ENCODE peak calls at places on chromosomes 7 and 10, in five cellular contexts. One of them, this sample, is unnamed.

GRCh38 chr7:155405399-155406318 is 52.3 kb upstream of the EN2 start:
- DNase-seq in HCEC 1CT: no peak
- DNase-seq in activated T-helper 2 cell treated with anti-CD3 and anti-CD28 coated beads, Interferon-gamma antibody, Interleukin-2, Interleukin-4, amounts not matched to agents 10 μg/mL and 5 μg/mL and 100 μg/mL, durations not matched to agents 14 hours and 24 hours and 36 hours: no peak
- DNase-seq in lower leg skin: no peak
- DNase-seq in neural crest cell: no peak
- DNase-seq in this sample: no peak

GRCh38 chr7:2198206-2198605 is 34.5 kb downstream of the MAD1L1 start:
- DNase-seq in HCEC 1CT: no peak
- DNase-seq in activated T-helper 2 cell treated with anti-CD3 and anti-CD28 coated beads, Interferon-gamma antibody, Interleukin-2, Interleukin-4, amounts not matched to agents 10 μg/mL and 5 μg/mL and 100 μg/mL, durations not matched to agents 14 hours and 24 hours and 36 hours: no peak
- DNase-seq in lower leg skin: no peak
- DNase-seq in neural crest cell: no peak
- DNase-seq in this sample: no peak

GRCh38 chr10:97788552-97789442 is 17.0 kb upstream of the SFRP5 start:
- DNase-seq in HCEC 1CT: no peak
- DNase-seq in activated T-helper 2 cell treated with anti-CD3 and anti-CD28 coated beads, Interferon-gamma antibody, Interleukin-2, Interleukin-4, amounts not matched to agents 10 μg/mL and 5 μg/mL and 100 μg/mL, durations not matched to agents 14 hours and 24 hours and 36 hours: no peak
- DNase-seq in lower leg skin: no peak
- DNase-seq in neural crest cell: no peak
- DNase-seq in this sample: no peak

GRCh38 chr7:100396421-100396982 is 23.2 kb downstream of the PILRA start:
- DNase-seq in HCEC 1CT: no peak
- DNase-seq in activated T-helper 2 cell treated with anti-CD3 and anti-CD28 coated beads, Interferon-gamma antibody, Interleukin-2, Interleukin-4, amounts not matched to agents 10 μg/mL and 5 μg/mL and 100 μg/mL, durations not matched to agents 14 hours and 24 hours and 36 hours: peak; percentile 58
- DNase-seq in lower leg skin: no peak
- DNase-seq in neural crest cell: no peak
- DNase-seq in this sample: no peak

GRCh38 chr7:27686315-27686714 is 23.6 kb upstream of the HIBADH start:
- DNase-seq in HCEC 1CT: peak; percentile 58
- DNase-seq in activated T-helper 2 cell treated with anti-CD3 and anti-CD28 coated beads, Interferon-gamma antibody, Interleukin-2, Interleukin-4, amounts not matched to agents 10 μg/mL and 5 μg/mL and 100 μg/mL, durations not matched to agents 14 hours and 24 hours and 36 hours: no peak
- DNase-seq in lower leg skin: no peak
- DNase-seq in neural crest cell: no peak
- DNase-seq in this sample: no peak

GRCh38 chr7:155951554-155952158 is 139.4 kb upstream of the SHH start:
- DNase-seq in HCEC 1CT: no peak
- DNase-seq in activated T-helper 2 cell treated with anti-CD3 and anti-CD28 coated beads, Interferon-gamma antibody, Interleukin-2, Interleukin-4, amounts not matched to agents 10 μg/mL and 5 μg/mL and 100 μg/mL, durations not matched to agents 14 hours and 24 hours and 36 hours: no peak
- DNase-seq in lower leg skin: no peak
- DNase-seq in neural crest cell: no peak
- DNase-seq in this sample: no peak

GRCh38 chr7:20831976-20832375 is 45.3 kb upstream of the SP8 start:
- DNase-seq in HCEC 1CT: no peak
- DNase-seq in activated T-helper 2 cell treated with anti-CD3 and anti-CD28 coated beads, Interferon-gamma antibody, Interleukin-2, Interleukin-4, amounts not matched to agents 10 μg/mL and 5 μg/mL and 100 μg/mL, durations not matched to agents 14 hours and 24 hours and 36 hours: no peak
- DNase-seq in lower leg skin: no peak
- DNase-seq in neural crest cell: no peak
- DNase-seq in this sample: no peak

GRCh38 chr10:72292223-72292691 is 18.5 kb downstream of the DDIT4 start:
- DNase-seq in HCEC 1CT: no peak
- DNase-seq in activated T-helper 2 cell treated with anti-CD3 and anti-CD28 coated beads, Interferon-gamma antibody, Interleukin-2, Interleukin-4, amounts not matched to agents 10 μg/mL and 5 μg/mL and 100 μg/mL, durations not matched to agents 14 hours and 24 hours and 36 hours: no peak
- DNase-seq in lower leg skin: no peak
- DNase-seq in neural crest cell: no peak
- DNase-seq in this sample: no peak

GRCh38 chr7:96949766-96950165 is 55.6 kb upstream of the DLX6 start:
- DNase-seq in HCEC 1CT: no peak
- DNase-seq in activated T-helper 2 cell treated with anti-CD3 and anti-CD28 coated beads, Interferon-gamma antibody, Interleukin-2, Interleukin-4, amounts not matched to agents 10 μg/mL and 5 μg/mL and 100 μg/mL, durations not matched to agents 14 hours and 24 hours and 36 hours: no peak
- DNase-seq in lower leg skin: no peak
- DNase-seq in neural crest cell: no peak
- DNase-seq in this sample: no peak

GRCh38 chr7:154857240-154857639 is 145.7 kb downstream of the PAXIP1 start:
- DNase-seq in HCEC 1CT: no peak
- DNase-seq in activated T-helper 2 cell treated with anti-CD3 and anti-CD28 coated beads, Interferon-gamma antibody, Interleukin-2, Interleukin-4, amounts not matched to agents 10 μg/mL and 5 μg/mL and 100 μg/mL, durations not matched to agents 14 hours and 24 hours and 36 hours: no peak
- DNase-seq in lower leg skin: no peak
- DNase-seq in neural crest cell: no peak
- DNase-seq in this sample: peak; percentile 50

GRCh38 chr10:12481956-12482355 is 132.6 kb downstream of the CAMK1D start:
- DNase-seq in HCEC 1CT: no peak
- DNase-seq in activated T-helper 2 cell treated with anti-CD3 and anti-CD28 coated beads, Interferon-gamma antibody, Interleukin-2, Interleukin-4, amounts not matched to agents 10 μg/mL and 5 μg/mL and 100 μg/mL, durations not matched to agents 14 hours and 24 hours and 36 hours: no peak
- DNase-seq in lower leg skin: no peak
- DNase-seq in neural crest cell: no peak
- DNase-seq in this sample: no peak

GRCh38 chr7:22357311-22358175 is 589 bp upstream of the RAPGEF5 start:
- DNase-seq in HCEC 1CT: no peak
- DNase-seq in activated T-helper 2 cell treated with anti-CD3 and anti-CD28 coated beads, Interferon-gamma antibody, Interleukin-2, Interleukin-4, amounts not matched to agents 10 μg/mL and 5 μg/mL and 100 μg/mL, durations not matched to agents 14 hours and 24 hours and 36 hours: no peak
- DNase-seq in lower leg skin: peak; percentile 47
- DNase-seq in neural crest cell: peak; percentile 2
- DNase-seq in this sample: no peak

GRCh38 chr7:156474241-156474743 is 166.3 kb upstream of the RNF32 start:
- DNase-seq in HCEC 1CT: peak; percentile 15
- DNase-seq in activated T-helper 2 cell treated with anti-CD3 and anti-CD28 coated beads, Interferon-gamma antibody, Interleukin-2, Interleukin-4, amounts not matched to agents 10 μg/mL and 5 μg/mL and 100 μg/mL, durations not matched to agents 14 hours and 24 hours and 36 hours: no peak
- DNase-seq in lower leg skin: no peak
- DNase-seq in neural crest cell: no peak
- DNase-seq in this sample: no peak

GRCh38 chr7:4682621-4683042 is 537 bp downstream of the FOXK1 start:
- DNase-seq in HCEC 1CT: peak; percentile 38
- DNase-seq in activated T-helper 2 cell treated with anti-CD3 and anti-CD28 coated beads, Interferon-gamma antibody, Interleukin-2, Interleukin-4, amounts not matched to agents 10 μg/mL and 5 μg/mL and 100 μg/mL, durations not matched to agents 14 hours and 24 hours and 36 hours: peak; percentile 32
- DNase-seq in lower leg skin: no peak
- DNase-seq in neural crest cell: no peak
- DNase-seq in this sample: peak; percentile 75

GRCh38 chr10:48464871-48465736 is 139.8 kb downstream of the ARHGAP22 start:
- DNase-seq in HCEC 1CT: no peak
- DNase-seq in activated T-helper 2 cell treated with anti-CD3 and anti-CD28 coated beads, Interferon-gamma antibody, Interleukin-2, Interleukin-4, amounts not matched to agents 10 μg/mL and 5 μg/mL and 100 μg/mL, durations not matched to agents 14 hours and 24 hours and 36 hours: no peak
- DNase-seq in lower leg skin: no peak
- DNase-seq in neural crest cell: no peak
- DNase-seq in this sample: peak; percentile 59

GRCh38 chr10:14569274-14570060 is 205.2 kb downstream of the FAM107B start:
- DNase-seq in HCEC 1CT: no peak
- DNase-seq in activated T-helper 2 cell treated with anti-CD3 and anti-CD28 coated beads, Interferon-gamma antibody, Interleukin-2, Interleukin-4, amounts not matched to agents 10 μg/mL and 5 μg/mL and 100 μg/mL, durations not matched to agents 14 hours and 24 hours and 36 hours: no peak
- DNase-seq in lower leg skin: no peak
- DNase-seq in neural crest cell: no peak
- DNase-seq in this sample: no peak

GRCh38 chr10:132387723-132388210 is 9.2 kb upstream of the PWWP2B start:
- DNase-seq in HCEC 1CT: no peak
- DNase-seq in activated T-helper 2 cell treated with anti-CD3 and anti-CD28 coated beads, Interferon-gamma antibody, Interleukin-2, Interleukin-4, amounts not matched to agents 10 μg/mL and 5 μg/mL and 100 μg/mL, durations not matched to agents 14 hours and 24 hours and 36 hours: peak; percentile 58
- DNase-seq in lower leg skin: no peak
- DNase-seq in neural crest cell: peak; percentile 91
- DNase-seq in this sample: peak; percentile 86

GRCh38 chr10:59557052-59557451 is 152.6 kb downstream of the SLC16A9 start:
- DNase-seq in HCEC 1CT: no peak
- DNase-seq in activated T-helper 2 cell treated with anti-CD3 and anti-CD28 coated beads, Interferon-gamma antibody, Interleukin-2, Interleukin-4, amounts not matched to agents 10 μg/mL and 5 μg/mL and 100 μg/mL, durations not matched to agents 14 hours and 24 hours and 36 hours: no peak
- DNase-seq in lower leg skin: no peak
- DNase-seq in neural crest cell: no peak
- DNase-seq in this sample: no peak

GRCh38 chr10:131179386-131179785 is 132.1 kb downstream of the TCERG1L start:
- DNase-seq in HCEC 1CT: no peak
- DNase-seq in activated T-helper 2 cell treated with anti-CD3 and anti-CD28 coated beads, Interferon-gamma antibody, Interleukin-2, Interleukin-4, amounts not matched to agents 10 μg/mL and 5 μg/mL and 100 μg/mL, durations not matched to agents 14 hours and 24 hours and 36 hours: no peak
- DNase-seq in lower leg skin: no peak
- DNase-seq in neural crest cell: no peak
- DNase-seq in this sample: no peak

GRCh38 chr7:149569025-149569725 is 71.6 kb upstream of the ZNF746 start:
- DNase-seq in HCEC 1CT: no peak
- DNase-seq in activated T-helper 2 cell treated with anti-CD3 and anti-CD28 coated beads, Interferon-gamma antibody, Interleukin-2, Interleukin-4, amounts not matched to agents 10 μg/mL and 5 μg/mL and 100 μg/mL, durations not matched to agents 14 hours and 24 hours and 36 hours: no peak
- DNase-seq in lower leg skin: no peak
- DNase-seq in neural crest cell: no peak
- DNase-seq in this sample: no peak

GRCh38 chr10:25934673-25935139 is 677 bp downstream of the MYO3A start:
- DNase-seq in HCEC 1CT: no peak
- DNase-seq in activated T-helper 2 cell treated with anti-CD3 and anti-CD28 coated beads, Interferon-gamma antibody, Interleukin-2, Interleukin-4, amounts not matched to agents 10 μg/mL and 5 μg/mL and 100 μg/mL, durations not matched to agents 14 hours and 24 hours and 36 hours: no peak
- DNase-seq in lower leg skin: no peak
- DNase-seq in neural crest cell: peak; percentile 26
- DNase-seq in this sample: no peak

GRCh38 chr7:31105256-31105950 is 53.3 kb downstream of the ADCYAP1R1 start:
- DNase-seq in HCEC 1CT: no peak
- DNase-seq in activated T-helper 2 cell treated with anti-CD3 and anti-CD28 coated beads, Interferon-gamma antibody, Interleukin-2, Interleukin-4, amounts not matched to agents 10 μg/mL and 5 μg/mL and 100 μg/mL, durations not matched to agents 14 hours and 24 hours and 36 hours: no peak
- DNase-seq in lower leg skin: no peak
- DNase-seq in neural crest cell: no peak
- DNase-seq in this sample: peak; percentile 68

This sample was measured in suprapubic skin.